ENCODE peak calls at places on chromosomes 16 and 17, in nine cellular contexts. R is fibroblast of villous mesenchyme, U is cardiac muscle cell, C is osteoblast, P is colonic mucosa, Z is brain microvascular endothelial cell, B is AG09319, M is astrocyte of the cerebellum, D is GM23338. J is an unnamed sample.

GRCh38 chr16:81645303-81645702 is 133.8 kb upstream of the PLCG2 start:
- DNase-seq in R (peak), U (peak), C (peak), P (no peak), Z (peak), B (no peak), M (peak), D (no peak), J (peak)

GRCh38 chr17:69357701-69358100 is 30.8 kb upstream of the ABCA5 start:
- DNase-seq in R (peak), U (peak), C (no peak), P (no peak), Z (no peak), B (no peak), M (no peak), D (peak), J (no peak)

GRCh38 chr17:15291674-15292361 is 26.7 kb upstream of the PMP22 start:
- DNase-seq in R (no peak), U (peak), C (no peak), P (no peak), Z (no peak), B (no peak), M (peak), D (no peak), J (no peak)

GRCh38 chr17:44084131-44084538 is 13.6 kb downstream of the G6PC3 start:
- DNase-seq in R (no peak), U (no peak), C (peak), P (peak), Z (no peak), B (no peak), M (no peak), D (peak), J (no peak)

GRCh38 chr17:32159586-32160438 is 17.5 kb downstream of the RHOT1 start:
- DNase-seq in R (no peak), U (no peak), C (no peak), P (no peak), Z (no peak), B (no peak), M (no peak), D (no peak), J (no peak)

GRCh38 chr17:9219631-9220415 is 198.5 kb downstream of the NTN1 start:
- DNase-seq in R (no peak), U (no peak), C (peak), P (no peak), Z (no peak), B (no peak), M (no peak), D (no peak), J (peak)

GRCh38 chr16:3220839-3221238 is 14.1 kb downstream of the ZNF200 start:
- DNase-seq in R (no peak), U (no peak), C (no peak), P (no peak), Z (no peak), B (no peak), M (no peak), D (no peak), J (no peak)

GRCh38 chr17:40295471-40296457 is 8.1 kb downstream of the CDC6 start:
- DNase-seq in R (no peak), U (no peak), C (no peak), P (no peak), Z (no peak), B (no peak), M (no peak), D (no peak), J (no peak)

GRCh38 chr17:61247438-61247837 is 152.2 kb upstream of the TBX2 start:
- DNase-seq in R (peak), U (peak), C (peak), P (no peak), Z (no peak), B (peak), M (peak), D (no peak), J (no peak)

GRCh38 chr16:709651-710499 is 4.3 kb upstream of the FBXL16 start:
- DNase-seq in R (peak), U (peak), C (peak), P (no peak), Z (peak), B (no peak), M (no peak), D (peak), J (no peak)

GRCh38 chr17:81814748-81815645 is 11.0 kb downstream of the GCGR start:
- DNase-seq in R (no peak), U (no peak), C (peak), P (no peak), Z (no peak), B (no peak), M (no peak), D (no peak), J (no peak)

GRCh38 chr17:30961213-30962188 is 9.3 kb upstream of the RNF135 start:
- DNase-seq in R (peak), U (no peak), C (no peak), P (no peak), Z (peak), B (no peak), M (no peak), D (peak), J (no peak)

GRCh38 chr16:85275533-85276249 is 163.4 kb upstream of the CIBAR2 start:
- DNase-seq in R (peak), U (peak), C (peak), P (peak), Z (no peak), B (no peak), M (peak), D (peak), J (no peak)

GRCh38 chr16:56675685-56676210 is 6.1 kb downstream of the MT1H start:
- DNase-seq in R (no peak), U (no peak), C (no peak), P (no peak), Z (no peak), B (no peak), M (no peak), D (peak), J (no peak)

GRCh38 chr17:4101127-4101798 is 41.6 kb downstream of the ZZEF1 start:
- DNase-seq in R (peak), U (peak), C (no peak), P (no peak), Z (peak), B (no peak), M (no peak), D (no peak), J (no peak)

GRCh38 chr16:9948933-9949332 is 233.3 kb downstream of the GRIN2A start:
- DNase-seq in R (no peak), U (no peak), C (no peak), P (no peak), Z (no peak), B (no peak), M (no peak), D (no peak), J (no peak)

GRCh38 chr17:80981062-80981902 is 10.4 kb upstream of the CHMP6 start:
- DNase-seq in R (no peak), U (no peak), C (peak), P (no peak), Z (no peak), B (no peak), M (no peak), D (peak), J (no peak)

GRCh38 chr17:27778193-27778592 is 22.1 kb downstream of the NOS2 start:
- DNase-seq in R (no peak), U (peak), C (peak), P (no peak), Z (peak), B (no peak), M (peak), D (no peak), J (no peak)

GRCh38 chr17:43669971-43670644 is 8.4 kb upstream of the MEOX1 start:
- DNase-seq in R (peak), U (no peak), C (peak), P (peak), Z (no peak), B (no peak), M (peak), D (peak), J (no peak)

GRCh38 chr17:38898812-38899348 is 26.5 kb upstream of the LASP1NB start:
- DNase-seq in R (no peak), U (peak), C (peak), P (peak), Z (no peak), B (no peak), M (no peak), D (no peak), J (peak)

GRCh38 chr16:83802135-83802534 is 5.6 kb upstream of the HSBP1 start:
- DNase-seq in R (peak), U (peak), C (no peak), P (no peak), Z (peak), B (peak), M (peak), D (peak), J (no peak)

DNA sequence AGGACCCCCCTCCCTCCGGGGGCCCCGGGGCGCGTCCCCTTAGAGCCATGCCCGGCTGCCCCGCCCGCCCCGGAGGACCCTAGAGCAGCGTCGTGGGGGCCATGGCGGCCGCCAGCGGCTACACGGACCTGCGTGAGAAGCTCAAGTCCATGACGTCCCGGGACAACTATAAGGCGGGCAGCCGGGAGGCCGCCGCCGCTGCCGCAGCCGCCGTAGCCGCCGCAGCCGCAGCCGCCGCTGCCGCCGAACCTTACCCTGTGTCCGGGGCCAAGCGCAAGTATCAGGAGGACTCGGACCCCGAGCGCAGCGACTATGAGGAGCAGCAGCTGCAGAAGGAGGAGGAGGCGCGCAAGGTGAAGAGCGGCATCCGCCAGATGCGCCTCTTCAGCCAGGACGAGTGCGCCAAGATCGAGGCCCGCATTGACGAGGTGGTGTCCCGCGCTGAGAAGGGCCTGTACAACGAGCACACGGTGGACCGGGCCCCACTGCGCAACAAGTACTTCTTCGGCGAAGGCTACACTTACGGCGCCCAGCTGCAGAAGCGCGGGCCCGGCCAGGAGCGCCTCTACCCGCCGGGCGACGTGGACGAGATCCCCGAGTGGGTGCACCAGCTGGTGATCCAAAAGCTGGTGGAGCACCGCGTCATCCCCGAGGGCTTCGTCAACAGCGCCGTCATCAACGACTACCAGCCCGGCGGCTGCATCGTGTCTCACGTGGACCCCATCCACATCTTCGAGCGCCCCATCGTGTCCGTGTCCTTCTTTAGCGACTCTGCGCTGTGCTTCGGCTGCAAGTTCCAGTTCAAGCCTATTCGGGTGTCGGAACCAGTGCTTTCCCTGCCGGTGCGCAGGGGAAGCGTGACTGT is 747 bp downstream of the ALKBH5 start:
- DNase-seq in R (peak), U (peak), C (peak), P (peak), Z (no peak), B (no peak), M (no peak), D (peak), J (no peak)
- TF ChIP-seq CTCF in R (no peak), U (no peak), C (no peak), P (no peak), Z (no peak), B (no peak), M (no peak), D (peak), J (no peak)

DNA sequence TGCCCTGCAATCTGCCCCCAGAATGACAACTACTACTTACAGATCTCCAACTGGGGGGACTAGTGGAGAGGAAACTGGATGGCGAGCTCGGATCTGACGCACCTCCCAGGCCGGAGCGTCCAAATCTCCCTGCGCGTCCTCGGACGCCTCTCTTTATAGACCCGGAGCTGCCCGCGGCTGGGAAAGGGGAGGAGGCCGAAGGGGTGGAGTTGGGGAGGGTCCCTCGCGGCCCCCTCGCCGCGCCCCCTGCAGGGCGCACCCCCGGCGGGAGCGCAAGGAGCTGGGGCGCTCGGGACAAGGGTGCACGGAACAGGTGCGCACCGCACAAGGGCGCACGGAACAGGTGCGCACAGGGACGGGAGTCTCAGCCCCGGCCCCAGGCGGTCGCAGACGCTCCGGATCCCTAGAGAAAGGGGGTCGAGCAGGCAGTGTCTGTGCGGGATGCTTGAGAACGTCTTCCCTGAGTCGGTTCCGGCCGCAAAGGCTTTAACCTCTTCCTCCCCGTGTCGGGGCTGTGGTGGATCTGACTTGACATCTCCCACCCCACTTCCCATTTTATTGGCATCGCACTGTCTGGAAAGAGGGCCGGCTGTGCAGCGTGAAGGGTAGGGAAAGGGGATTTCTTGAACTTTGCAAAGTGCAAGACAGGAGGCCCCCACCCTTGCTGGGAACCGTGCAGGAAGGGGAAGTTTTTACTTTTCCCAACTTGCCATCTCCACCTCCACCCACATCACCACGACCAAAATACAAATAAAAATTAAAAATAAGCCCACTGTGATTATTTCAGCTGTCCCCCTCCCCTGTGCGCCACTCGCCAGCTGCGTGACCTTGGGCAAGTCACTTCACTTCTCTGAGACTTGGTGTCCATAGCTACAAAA is at the start of gene MYH11:
- DNase-seq in R (no peak), U (no peak), C (peak), P (no peak), Z (no peak), B (no peak), M (no peak), D (peak), J (no peak)
- TF ChIP-seq CTCF in R (no peak), U (no peak), C (no peak), P (no peak), Z (no peak), B (no peak), M (no peak), D (peak), J (no peak)

GRCh38 chr17:42221886-42222745 is 27.8 kb upstream of the GHDC start:
- DNase-seq in R (peak), U (peak), C (peak), P (no peak), Z (peak), B (no peak), M (no peak), D (peak), J (no peak)
- TF ChIP-seq CTCF in R (peak), U (peak), C (peak), P (peak), Z (peak), B (peak), M (peak), D (peak), J (peak)

GRCh38 chr17:82917656-82918345 is 78.0 kb upstream of the ZNF750 start:
- DNase-seq in R (peak), U (peak), C (no peak), P (peak), Z (peak), B (no peak), M (no peak), D (peak), J (no peak)
- TF ChIP-seq CTCF in R (peak), U (peak), C (peak), P (no peak), Z (peak), B (peak), M (peak), D (peak), J (peak)

DNA sequence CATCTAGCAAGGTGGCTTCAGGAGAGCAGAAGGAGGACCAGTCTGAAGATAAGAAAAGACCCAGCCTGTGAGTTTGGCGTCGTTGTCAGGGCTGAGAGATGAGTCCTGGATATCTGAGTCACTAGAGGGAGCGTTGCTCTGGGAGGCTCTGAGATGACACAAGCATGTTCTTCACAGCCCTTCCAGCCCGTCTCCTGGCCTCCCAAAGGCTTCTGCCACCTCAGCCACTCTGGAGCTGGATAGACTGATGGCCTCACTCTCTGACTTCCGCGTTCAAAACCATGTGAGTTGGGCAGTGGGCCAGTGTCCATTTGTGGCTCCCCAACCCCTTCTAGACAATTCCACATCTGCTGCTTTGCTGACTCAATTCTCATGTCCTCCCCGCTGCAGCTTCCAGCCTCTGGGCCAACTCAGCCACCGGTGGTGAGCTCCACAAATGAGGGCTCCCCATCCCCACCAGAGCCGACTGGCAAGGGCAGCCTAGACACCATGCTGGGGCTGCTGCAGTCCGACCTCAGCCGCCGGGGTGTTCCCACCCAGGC is 2.3 kb downstream of the TGFB1I1 start:
- DNase-seq in R (peak), U (peak), C (peak), P (peak), Z (peak), B (peak), M (peak), D (no peak), J (no peak)
- TF ChIP-seq CTCF in R (no peak), U (no peak), C (peak), P (no peak), Z (no peak), B (peak), M (no peak), D (no peak), J (no peak)

GRCh38 chr16:61946019-61946418 is 90.2 kb downstream of the CDH8 start:
- DNase-seq in R (no peak), U (no peak), C (no peak), P (no peak), Z (no peak), B (no peak), M (no peak), D (peak), J (no peak)
- TF ChIP-seq CTCF in R (no peak), U (no peak), C (no peak), P (no peak), Z (peak), B (no peak), M (no peak), D (peak), J (no peak)

GRCh38 chr16:88611220-88611821 is 27.1 kb upstream of the IL17C start:
- DNase-seq in R (no peak), U (no peak), C (peak), P (no peak), Z (no peak), B (no peak), M (no peak), D (peak), J (no peak)

GRCh38 chr16:88613293-88613692 is 25.1 kb upstream of the IL17C start:
- DNase-seq in R (no peak), U (no peak), C (peak), P (no peak), Z (no peak), B (no peak), M (no peak), D (no peak), J (no peak)

GRCh38 chr16:88608076-88608475 is 30.3 kb upstream of the IL17C start:
- DNase-seq in R (no peak), U (no peak), C (no peak), P (no peak), Z (no peak), B (no peak), M (no peak), D (no peak), J (no peak)

GRCh38 chr16:88606146-88606757 is 32.1 kb upstream of the IL17C start:
- DNase-seq in R (no peak), U (no peak), C (peak), P (no peak), Z (no peak), B (no peak), M (no peak), D (no peak), J (no peak)

GRCh38 chr16:88610080-88610479 is 28.3 kb upstream of the IL17C start:
- DNase-seq in R (no peak), U (no peak), C (peak), P (no peak), Z (no peak), B (no peak), M (no peak), D (peak), J (no peak)
- TF ChIP-seq CTCF in R (peak), U (no peak), C (peak), P (no peak), Z (peak), B (no peak), M (peak), D (peak), J (peak)

GRCh38 chr16:54937673-54938350 is 7.1 kb downstream of the IRX5 start:
- DNase-seq in R (no peak), U (peak), C (peak), P (no peak), Z (no peak), B (no peak), M (no peak), D (peak), J (peak)
- TF ChIP-seq CTCF in R (peak), U (no peak), C (peak), P (no peak), Z (no peak), B (no peak), M (no peak), D (no peak), J (peak)

DNA sequence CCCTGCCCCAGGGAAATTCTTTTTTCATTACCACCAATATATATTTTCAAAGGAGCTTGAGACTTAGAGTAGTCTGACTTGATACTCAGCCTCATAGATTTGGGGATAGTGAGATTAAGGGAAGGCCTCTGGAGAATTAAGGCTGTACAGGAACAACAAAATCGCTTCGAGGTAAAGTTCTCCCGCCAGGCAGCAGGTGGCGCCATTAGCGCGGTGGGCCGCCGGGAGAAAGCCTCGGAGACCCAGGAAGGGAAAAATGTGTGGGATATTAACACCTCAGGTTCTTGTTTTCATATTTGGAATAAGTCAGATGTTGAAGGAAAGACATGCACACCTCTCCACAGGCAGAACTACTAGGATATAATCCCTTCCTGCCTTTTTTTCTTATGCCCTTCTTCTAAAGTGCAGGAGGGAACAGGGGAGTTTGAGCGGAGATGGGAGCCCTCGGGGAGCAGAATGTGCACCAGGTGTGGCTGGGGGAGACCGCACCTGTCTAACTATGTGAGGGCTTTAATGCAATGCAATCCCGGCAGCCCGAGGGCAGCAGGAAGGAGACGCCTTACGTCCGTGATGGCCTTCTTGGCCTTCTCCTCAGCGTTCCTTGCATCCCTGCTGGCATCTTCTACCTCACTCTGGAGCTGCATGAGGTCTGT is 25.9 kb downstream of the MYH3 start:
- DNase-seq in R (peak), U (peak), C (peak), P (peak), Z (no peak), B (no peak), M (no peak), D (peak), J (no peak)
- TF ChIP-seq CTCF in R (peak), U (peak), C (peak), P (peak), Z (peak), B (peak), M (peak), D (peak), J (peak)